ENCODE peak calls at places on chromosome 5, in six cellular contexts. Q is A549, C is HEK293T, X is IMR-90, R is GM12878, M is HepG2. P is an unnamed sample.

GRCh38 chr5:74311961-74312360 is 328.6 kb downstream of the ENC1 start:
- DNase-seq in Q (no peak), M (no peak), R (no peak), C (no peak), X (no peak), P (no peak)

GRCh38 chr5:55969956-55970355 is 24.8 kb downstream of the IL6ST start:
- DNase-seq in C (no peak), X (peak), R (no peak), Q (no peak), M (no peak), P (no peak)

GRCh38 chr5:88680253-88681132 is 202.5 kb downstream of the MEF2C start:
- DNase-seq in X (peak), R (no peak), Q (peak), C (peak), M (peak), P (peak)

GRCh38 chr5:157648275-157648990 is 3.8 kb downstream of the SOX30 start:
- DNase-seq in X (peak), C (no peak), R (no peak), Q (no peak), M (no peak), P (no peak)

GRCh38 chr5:58357121-58357520 is 102.8 kb downstream of the PLK2 start:
- DNase-seq in R (no peak), X (peak), C (no peak), M (no peak), Q (no peak), P (no peak)

GRCh38 chr5:65873181-65873580 is 53.2 kb upstream of the ERBIN start:
- DNase-seq in M (no peak), X (peak), Q (no peak), C (no peak), R (no peak), P (no peak)

GRCh38 chr5:172800088-172800551 is 29.1 kb upstream of the DUSP1 start:
- DNase-seq in M (no peak), X (peak), R (no peak), Q (no peak), C (no peak), P (no peak)

GRCh38 chr5:168365581-168366081 is 74.2 kb downstream of the WWC1 start:
- DNase-seq in Q (no peak), X (peak), M (peak), R (no peak), C (no peak), P (no peak)

GRCh38 chr5:113176196-113176595 is 199.6 kb downstream of the DCP2 start:
- DNase-seq in Q (no peak), R (no peak), C (no peak), M (no peak), X (no peak), P (no peak)

GRCh38 chr5:37838152-37838932 is 1.5 kb downstream of the GDNF start:
- DNase-seq in X (peak), R (no peak), C (no peak), Q (peak), M (no peak), P (no peak)

GRCh38 chr5:37839441-37840035 is 303 bp downstream of the GDNF start:
- DNase-seq in Q (peak), R (no peak), M (peak), C (peak), X (peak), P (no peak)

GRCh38 chr5:37840036-37840909 is at the start of gene GDNF:
- DNase-seq in C (peak), Q (peak), R (no peak), X (peak), M (peak), P (no peak)

GRCh38 chr5:37837101-37838032 is 2.5 kb downstream of the GDNF start:
- DNase-seq in Q (peak), X (peak), C (no peak), M (no peak), R (no peak), P (peak)

DNA sequence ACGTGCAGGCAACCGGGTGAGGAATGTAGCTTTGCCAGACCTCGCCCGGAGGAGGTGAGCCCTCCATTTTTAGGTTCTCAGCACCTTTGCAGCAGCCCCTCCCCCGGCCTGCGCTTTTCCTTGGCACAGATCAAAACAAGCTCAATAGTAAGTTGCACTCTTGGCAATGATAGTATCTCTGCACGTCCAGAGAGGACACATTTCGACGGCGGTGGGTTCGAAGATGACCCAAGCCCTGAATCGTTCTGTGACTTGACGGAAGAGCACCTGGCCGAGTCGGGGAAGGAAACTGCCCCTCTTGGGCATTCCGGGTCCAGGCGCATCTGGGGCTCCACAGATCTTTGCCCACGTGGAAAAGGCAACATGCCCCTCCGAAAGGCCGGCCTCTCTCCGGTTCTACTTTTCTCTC is 904 bp downstream of the GDNF start:
- DNase-seq in R (no peak), M (no peak), X (no peak), C (no peak), Q (no peak), P (no peak)
- TF ChIP-seq BHLHE40 in R (no peak), M (no peak), X (no peak), C (no peak), Q (no peak), P (no peak)

GRCh38 chr5:38780950-38781349 is 64.9 kb upstream of the OSMR start:
- DNase-seq in C (no peak), R (no peak), M (no peak), X (peak), Q (no peak), P (no peak)

GRCh38 chr5:38780316-38780715 is 65.5 kb upstream of the OSMR start:
- DNase-seq in R (no peak), C (no peak), M (no peak), X (peak), Q (no peak), P (no peak)

GRCh38 chr5:38782185-38782584 is 63.6 kb upstream of the OSMR start:
- DNase-seq in X (no peak), R (no peak), Q (no peak), C (no peak), M (no peak), P (no peak)

GRCh38 chr5:38777111-38777510 is 68.7 kb upstream of the OSMR start:
- DNase-seq in R (no peak), Q (no peak), C (no peak), X (no peak), M (no peak), P (no peak)

DNA sequence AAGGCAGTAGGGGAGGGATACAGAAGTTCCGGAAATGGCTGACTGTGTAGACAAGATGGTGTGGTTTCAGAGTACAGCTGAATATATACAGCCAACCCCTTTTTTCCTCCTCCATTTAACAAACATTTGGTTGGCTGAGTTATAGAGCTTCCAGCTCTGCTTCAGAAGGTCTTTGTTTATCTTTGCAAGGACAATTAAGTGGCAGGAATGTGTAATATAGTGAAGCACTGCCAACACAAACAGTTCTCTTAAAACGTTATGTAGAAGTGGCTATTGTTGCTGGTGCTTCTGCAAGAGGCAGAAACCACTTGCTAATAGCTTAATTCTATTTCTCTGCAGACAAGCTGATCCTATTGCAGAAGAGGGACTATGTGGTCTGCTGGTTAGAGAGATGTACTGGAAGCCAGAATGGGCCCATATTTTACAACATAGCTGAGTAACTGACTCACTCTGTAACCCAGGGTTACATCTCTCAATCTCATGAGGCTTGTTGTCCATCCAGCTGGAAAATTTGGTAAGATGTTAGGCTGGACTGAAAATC is 62.7 kb upstream of the OSMR start:
- DNase-seq in C (peak), R (no peak), X (peak), M (peak), Q (no peak), P (no peak)
- TF ChIP-seq BHLHE40 in C (no peak), R (no peak), X (no peak), M (no peak), Q (no peak), P (no peak)

DNA sequence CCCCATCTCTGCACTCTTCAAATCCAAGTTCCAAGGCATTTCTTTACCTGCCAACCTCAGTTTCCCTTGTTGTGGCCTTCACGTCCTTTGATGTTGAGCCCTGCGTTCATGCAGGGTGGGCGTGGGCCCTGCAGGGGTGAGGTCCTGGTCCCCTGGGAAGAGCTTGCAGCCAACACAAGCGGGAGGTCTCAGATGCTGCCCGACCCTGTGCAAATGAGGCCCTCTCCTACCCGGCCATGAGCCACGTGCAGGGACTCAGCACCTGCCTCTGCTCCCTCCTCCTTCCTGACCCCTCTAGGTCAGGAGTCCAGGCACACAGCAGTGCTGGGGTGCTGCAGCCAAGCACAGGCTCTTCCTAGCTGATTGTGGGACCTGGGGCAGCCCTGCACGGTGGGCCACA is 124.5 kb downstream of the ADAMTS2 start:
- DNase-seq in R (no peak), M (no peak), C (no peak), Q (no peak), X (no peak), P (no peak)
- TF ChIP-seq BHLHE40 in R (no peak), M (no peak), C (no peak), Q (no peak), X (no peak), P (no peak)

GRCh38 chr5:150323092-150323491 is 20.4 kb upstream of the ARSI start:
- DNase-seq in C (no peak), Q (no peak), R (no peak), M (peak), X (peak), P (no peak)

GRCh38 chr5:150322202-150322601 is 19.5 kb upstream of the ARSI start:
- DNase-seq in R (no peak), Q (no peak), C (no peak), M (no peak), X (peak), P (no peak)

GRCh38 chr5:150321784-150322183 is 19.1 kb upstream of the ARSI start:
- DNase-seq in Q (no peak), M (no peak), X (no peak), C (no peak), R (no peak), P (no peak)

GRCh38 chr5:150325426-150325825 is 22.7 kb upstream of the ARSI start:
- DNase-seq in X (no peak), C (no peak), M (no peak), R (no peak), Q (no peak), P (no peak)

DNA sequence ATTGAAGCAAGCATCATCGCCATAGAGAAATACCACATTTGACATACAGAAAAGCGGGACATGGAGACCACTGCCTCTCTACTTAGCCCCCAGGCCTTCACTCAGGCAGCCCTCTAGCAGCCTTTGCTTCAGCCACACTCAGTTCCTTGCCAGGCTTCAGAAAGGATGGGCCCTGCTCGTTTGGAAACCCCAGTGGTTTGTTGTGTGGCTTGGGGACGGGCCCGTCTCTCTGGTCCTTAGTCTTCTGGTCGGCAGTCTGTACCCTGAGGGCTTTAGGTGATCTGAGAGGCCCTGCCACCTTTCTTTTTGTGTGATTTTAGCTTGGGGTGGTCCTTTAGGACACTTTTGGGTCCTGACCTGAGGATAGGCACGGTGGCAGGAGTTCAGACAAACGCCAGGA is 21.1 kb upstream of the ARSI start:
- DNase-seq in X (no peak), C (no peak), M (no peak), Q (no peak), R (no peak), P (no peak)
- TF ChIP-seq BHLHE40 in X (no peak), C (no peak), M (no peak), Q (no peak), R (no peak), P (no peak)

DNA sequence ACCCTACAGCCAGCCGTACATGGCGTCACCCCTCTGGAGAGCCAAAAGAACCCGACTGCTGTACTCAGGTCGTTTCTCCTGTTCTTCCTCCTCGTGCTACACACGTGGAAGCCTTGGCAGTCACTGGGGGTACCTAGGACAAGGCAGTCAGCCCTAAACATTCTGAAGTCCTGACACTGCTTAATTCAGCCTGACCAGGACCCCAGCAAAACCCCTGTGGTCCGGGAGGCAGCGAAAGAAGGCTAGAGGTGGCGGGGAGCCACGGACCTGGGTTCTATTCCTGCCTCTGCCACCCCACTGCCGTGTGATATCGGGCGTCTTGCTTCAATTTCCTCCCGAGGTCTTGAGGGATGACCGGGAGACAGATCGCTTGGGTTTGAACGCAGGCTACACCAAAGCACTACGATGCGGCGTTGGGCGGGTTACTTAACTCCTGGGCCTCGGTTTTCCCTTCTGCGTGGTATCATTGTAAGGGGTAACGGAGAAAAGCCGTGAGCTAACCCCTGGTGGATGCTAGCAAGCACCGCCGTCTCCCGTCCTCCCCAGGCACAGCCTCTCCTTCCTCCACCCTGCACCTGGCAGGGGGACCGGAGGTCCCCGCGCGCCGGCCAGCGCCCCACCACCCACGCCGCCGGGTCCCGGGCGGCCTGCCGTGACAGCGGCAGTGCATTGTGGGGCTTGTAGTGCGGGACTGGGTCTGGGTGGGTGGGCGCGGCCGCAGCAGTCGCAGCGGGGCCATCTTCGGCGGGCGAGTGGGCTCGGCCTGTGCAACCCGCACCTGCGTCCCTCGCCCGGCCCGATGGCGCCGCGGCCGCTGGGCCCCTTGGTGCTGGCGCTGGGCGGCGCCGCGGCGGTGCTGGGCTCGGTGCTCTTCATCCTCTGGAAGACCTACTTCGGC is at the start of gene ARL10:
- DNase-seq in Q (no peak), X (peak), R (no peak), C (peak), M (no peak), P (no peak)
- TF ChIP-seq BHLHE40 in Q (no peak), X (no peak), R (peak), C (no peak), M (no peak), P (no peak)

GRCh38 chr5:32173394-32174010 is 617 bp downstream of the GOLPH3 start:
- DNase-seq in Q (peak), R (no peak), C (peak), M (peak), X (peak), P (peak)
- TF ChIP-seq BHLHE40 in Q (no peak), R (no peak), C (no peak), M (no peak), X (no peak), P (no peak)

DNA sequence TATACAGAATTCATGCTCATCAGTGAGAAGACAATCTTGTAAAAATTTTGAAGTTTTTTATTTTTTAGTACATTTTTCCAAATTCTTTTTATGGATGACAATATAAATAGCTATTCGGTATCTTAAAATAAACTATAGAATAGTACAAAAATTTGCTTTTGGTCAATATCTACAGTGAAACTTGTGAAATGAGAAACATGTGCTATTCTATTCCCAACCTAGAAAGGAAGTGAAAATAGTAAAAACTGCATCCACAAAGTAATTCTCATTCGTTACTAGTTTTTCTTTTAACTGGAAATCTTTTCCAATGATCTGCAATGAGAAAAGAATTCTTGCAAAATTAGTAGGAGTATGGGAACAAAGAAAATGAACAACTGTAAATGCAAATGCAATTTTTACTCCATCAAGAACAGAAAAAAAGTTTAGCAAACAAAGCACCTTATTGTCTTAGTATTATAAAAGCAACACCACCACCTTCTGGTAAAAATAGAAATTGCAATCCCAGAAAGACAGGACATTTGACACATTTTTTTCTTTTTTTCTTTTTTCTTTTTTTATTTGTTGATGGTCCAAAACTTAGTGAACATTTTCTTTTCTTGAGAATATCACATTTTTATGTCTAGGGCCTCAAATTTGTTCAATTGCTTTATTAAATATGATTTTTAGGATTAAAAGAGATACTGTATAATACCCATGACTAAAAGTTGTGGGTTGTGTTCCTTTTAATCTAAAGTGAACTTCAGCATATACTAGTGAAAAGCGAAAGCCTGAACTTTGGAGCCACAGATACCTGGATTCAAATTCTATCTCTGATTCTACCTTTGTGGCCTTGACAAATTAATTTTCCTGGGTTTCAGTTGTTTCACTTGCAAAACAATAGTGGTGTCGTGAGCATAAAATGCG is 72.3 kb downstream of the SLCO4C1 start:
- DNase-seq in R (no peak), M (peak), X (peak), Q (no peak), C (peak), P (peak)
- TF ChIP-seq BHLHE40 in R (no peak), M (no peak), X (no peak), Q (no peak), C (no peak), P (no peak)

DNA sequence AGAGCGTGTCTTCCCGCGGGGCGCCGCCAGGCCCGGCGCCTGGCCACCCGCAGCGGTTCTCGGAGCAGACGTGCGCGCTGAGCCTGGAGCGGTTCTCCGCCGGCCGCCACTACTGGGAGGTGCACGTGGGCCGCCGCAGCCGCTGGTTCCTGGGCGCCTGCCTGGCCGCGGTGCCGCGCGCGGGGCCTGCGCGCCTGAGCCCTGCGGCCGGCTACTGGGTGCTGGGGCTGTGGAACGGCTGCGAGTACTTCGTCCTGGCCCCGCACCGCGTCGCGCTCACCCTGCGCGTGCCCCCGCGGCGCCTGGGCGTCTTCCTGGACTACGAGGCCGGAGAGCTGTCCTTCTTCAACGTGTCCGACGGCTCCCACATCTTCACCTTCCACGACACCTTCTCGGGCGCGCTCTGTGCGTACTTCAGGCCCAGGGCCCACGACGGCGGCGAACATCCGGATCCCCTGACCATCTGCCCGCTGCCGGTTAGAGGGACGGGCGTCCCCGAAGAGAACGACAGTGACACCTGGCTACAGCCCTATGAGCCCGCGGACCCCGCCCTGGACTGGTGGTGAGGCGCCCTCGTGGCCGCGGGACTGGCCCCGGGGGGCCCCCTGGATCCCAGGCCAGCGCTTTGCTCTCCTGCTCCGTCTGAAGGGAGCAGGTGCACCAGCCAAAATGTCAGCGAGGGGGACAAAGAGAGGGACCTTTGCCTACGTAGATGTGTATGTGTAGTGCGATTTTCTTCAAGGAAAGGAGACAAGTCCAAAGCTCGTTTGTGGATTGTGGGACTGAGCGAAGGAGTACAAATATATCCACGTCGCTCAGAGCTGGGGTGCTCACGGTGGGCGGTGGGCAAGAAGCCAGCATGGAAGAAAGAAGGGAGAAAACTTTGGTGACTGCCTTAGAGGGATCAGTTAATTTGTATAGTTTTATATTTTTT is 19.5 kb downstream of the BTNL9 start:
- DNase-seq in X (no peak), C (no peak), Q (no peak), R (no peak), M (no peak), P (no peak)
- TF ChIP-seq BHLHE40 in X (no peak), C (no peak), Q (no peak), R (peak), M (no peak), P (no peak)